ENCODE peak calls at places on chromosomes 7 and 10, in eight cellular contexts. One of them, this sample, is unnamed.

GRCh38 chr10:101934911-101935310 is 91.3 kb upstream of the KCNIP2 start:
- DNase-seq in stimulated activated CD8-positive, alpha-beta memory T cell treated with anti-CD3 and anti-CD28 coated beads, Interleukin-7, amount 100 ng/mL, for 4 hours: no peak
- DNase-seq in KBM-7: no peak
- DNase-seq in Kasumi-1: no peak
- DNase-seq in NCI-H1417: no peak
- DNase-seq in sigmoid colon: no peak
- DNase-seq in HCEC 1CT: no peak
- DNase-seq in cardiac fibroblast: no peak
- DNase-seq in this sample: no peak

GRCh38 chr10:102627446-102628293 is 16.6 kb upstream of the TRIM8 start:
- DNase-seq in stimulated activated CD8-positive, alpha-beta memory T cell treated with anti-CD3 and anti-CD28 coated beads, Interleukin-7, amount 100 ng/mL, for 4 hours: no peak
- DNase-seq in KBM-7: no peak
- DNase-seq in Kasumi-1: no peak
- DNase-seq in NCI-H1417: no peak
- DNase-seq in sigmoid colon: peak
- DNase-seq in HCEC 1CT: peak
- DNase-seq in cardiac fibroblast: peak
- DNase-seq in this sample: peak

GRCh38 chr7:149626972-149627371 is 129.4 kb upstream of the ZNF746 start:
- DNase-seq in stimulated activated CD8-positive, alpha-beta memory T cell treated with anti-CD3 and anti-CD28 coated beads, Interleukin-7, amount 100 ng/mL, for 4 hours: no peak
- DNase-seq in KBM-7: no peak
- DNase-seq in Kasumi-1: no peak
- DNase-seq in NCI-H1417: no peak
- DNase-seq in sigmoid colon: no peak
- DNase-seq in HCEC 1CT: no peak
- DNase-seq in cardiac fibroblast: no peak
- DNase-seq in this sample: no peak

GRCh38 chr10:48449501-48450232 is 143.2 kb downstream of the MAPK8 start:
- DNase-seq in stimulated activated CD8-positive, alpha-beta memory T cell treated with anti-CD3 and anti-CD28 coated beads, Interleukin-7, amount 100 ng/mL, for 4 hours: no peak
- DNase-seq in KBM-7: no peak
- DNase-seq in Kasumi-1: no peak
- DNase-seq in NCI-H1417: no peak
- DNase-seq in sigmoid colon: peak
- DNase-seq in HCEC 1CT: no peak
- DNase-seq in cardiac fibroblast: no peak
- DNase-seq in this sample: no peak

GRCh38 chr7:134625571-134625970 is 21.1 kb upstream of the BPGM start:
- DNase-seq in stimulated activated CD8-positive, alpha-beta memory T cell treated with anti-CD3 and anti-CD28 coated beads, Interleukin-7, amount 100 ng/mL, for 4 hours: no peak
- DNase-seq in KBM-7: no peak
- DNase-seq in Kasumi-1: no peak
- DNase-seq in NCI-H1417: no peak
- DNase-seq in sigmoid colon: no peak
- DNase-seq in HCEC 1CT: peak
- DNase-seq in cardiac fibroblast: peak
- DNase-seq in this sample: no peak

GRCh38 chr10:73584737-73585136 is 6.4 kb downstream of the USP54 start:
- DNase-seq in stimulated activated CD8-positive, alpha-beta memory T cell treated with anti-CD3 and anti-CD28 coated beads, Interleukin-7, amount 100 ng/mL, for 4 hours: no peak
- DNase-seq in KBM-7: no peak
- DNase-seq in Kasumi-1: no peak
- DNase-seq in NCI-H1417: no peak
- DNase-seq in sigmoid colon: no peak
- DNase-seq in HCEC 1CT: peak
- DNase-seq in cardiac fibroblast: no peak
- DNase-seq in this sample: peak

GRCh38 chr10:77801474-77802238 is 124.9 kb downstream of the DLG5 start:
- DNase-seq in stimulated activated CD8-positive, alpha-beta memory T cell treated with anti-CD3 and anti-CD28 coated beads, Interleukin-7, amount 100 ng/mL, for 4 hours: peak
- DNase-seq in KBM-7: no peak
- DNase-seq in Kasumi-1: no peak
- DNase-seq in NCI-H1417: no peak
- DNase-seq in sigmoid colon: no peak
- DNase-seq in HCEC 1CT: peak
- DNase-seq in cardiac fibroblast: peak
- DNase-seq in this sample: peak

GRCh38 chr10:60524541-60524940 is 134.9 kb upstream of the ANK3 start:
- DNase-seq in stimulated activated CD8-positive, alpha-beta memory T cell treated with anti-CD3 and anti-CD28 coated beads, Interleukin-7, amount 100 ng/mL, for 4 hours: no peak
- DNase-seq in KBM-7: no peak
- DNase-seq in Kasumi-1: no peak
- DNase-seq in NCI-H1417: no peak
- DNase-seq in sigmoid colon: no peak
- DNase-seq in HCEC 1CT: peak
- DNase-seq in cardiac fibroblast: peak
- DNase-seq in this sample: peak

GRCh38 chr7:148058092-148058491 is 532.5 kb upstream of the C7orf33 start:
- DNase-seq in stimulated activated CD8-positive, alpha-beta memory T cell treated with anti-CD3 and anti-CD28 coated beads, Interleukin-7, amount 100 ng/mL, for 4 hours: no peak
- DNase-seq in KBM-7: no peak
- DNase-seq in Kasumi-1: no peak
- DNase-seq in NCI-H1417: peak
- DNase-seq in sigmoid colon: no peak
- DNase-seq in HCEC 1CT: no peak
- DNase-seq in cardiac fibroblast: no peak
- DNase-seq in this sample: no peak

GRCh38 chr10:99233000-99233679 is 2.5 kb downstream of the HPSE2 start:
- DNase-seq in stimulated activated CD8-positive, alpha-beta memory T cell treated with anti-CD3 and anti-CD28 coated beads, Interleukin-7, amount 100 ng/mL, for 4 hours: no peak
- DNase-seq in KBM-7: no peak
- DNase-seq in Kasumi-1: no peak
- DNase-seq in NCI-H1417: no peak
- DNase-seq in sigmoid colon: no peak
- DNase-seq in HCEC 1CT: no peak
- DNase-seq in cardiac fibroblast: no peak
- DNase-seq in this sample: no peak

GRCh38 chr7:155884225-155885161 is 72.2 kb upstream of the SHH start:
- DNase-seq in stimulated activated CD8-positive, alpha-beta memory T cell treated with anti-CD3 and anti-CD28 coated beads, Interleukin-7, amount 100 ng/mL, for 4 hours: no peak
- DNase-seq in KBM-7: no peak
- DNase-seq in Kasumi-1: no peak
- DNase-seq in NCI-H1417: no peak
- DNase-seq in sigmoid colon: peak
- DNase-seq in HCEC 1CT: no peak
- DNase-seq in cardiac fibroblast: no peak
- DNase-seq in this sample: no peak

GRCh38 chr10:125060851-125061556 is 99.4 kb downstream of the CTBP2 start:
- DNase-seq in stimulated activated CD8-positive, alpha-beta memory T cell treated with anti-CD3 and anti-CD28 coated beads, Interleukin-7, amount 100 ng/mL, for 4 hours: no peak
- DNase-seq in KBM-7: peak
- DNase-seq in Kasumi-1: peak
- DNase-seq in NCI-H1417: peak
- DNase-seq in sigmoid colon: peak
- DNase-seq in HCEC 1CT: peak
- DNase-seq in cardiac fibroblast: peak
- DNase-seq in this sample: peak

GRCh38 chr10:122286872-122287271 is 15.8 kb downstream of the BTBD16 start:
- DNase-seq in stimulated activated CD8-positive, alpha-beta memory T cell treated with anti-CD3 and anti-CD28 coated beads, Interleukin-7, amount 100 ng/mL, for 4 hours: no peak
- DNase-seq in KBM-7: no peak
- DNase-seq in Kasumi-1: no peak
- DNase-seq in NCI-H1417: peak
- DNase-seq in sigmoid colon: peak
- DNase-seq in HCEC 1CT: peak
- DNase-seq in cardiac fibroblast: peak
- DNase-seq in this sample: peak

GRCh38 chr10:97553575-97554100 is 18.9 kb upstream of the ANKRD2 start:
- DNase-seq in stimulated activated CD8-positive, alpha-beta memory T cell treated with anti-CD3 and anti-CD28 coated beads, Interleukin-7, amount 100 ng/mL, for 4 hours: peak
- DNase-seq in KBM-7: peak
- DNase-seq in Kasumi-1: peak
- DNase-seq in NCI-H1417: peak
- DNase-seq in sigmoid colon: peak
- DNase-seq in HCEC 1CT: peak
- DNase-seq in cardiac fibroblast: peak
- DNase-seq in this sample: peak

GRCh38 chr10:102281103-102281502 is 35.8 kb downstream of the GBF1 start:
- DNase-seq in stimulated activated CD8-positive, alpha-beta memory T cell treated with anti-CD3 and anti-CD28 coated beads, Interleukin-7, amount 100 ng/mL, for 4 hours: no peak
- DNase-seq in KBM-7: peak
- DNase-seq in Kasumi-1: peak
- DNase-seq in NCI-H1417: peak
- DNase-seq in sigmoid colon: no peak
- DNase-seq in HCEC 1CT: peak
- DNase-seq in cardiac fibroblast: no peak
- DNase-seq in this sample: no peak

GRCh38 chr7:95686109-95686508 is 86.2 kb upstream of the DYNC1I1 start:
- DNase-seq in stimulated activated CD8-positive, alpha-beta memory T cell treated with anti-CD3 and anti-CD28 coated beads, Interleukin-7, amount 100 ng/mL, for 4 hours: no peak
- DNase-seq in KBM-7: peak
- DNase-seq in Kasumi-1: peak
- DNase-seq in NCI-H1417: peak
- DNase-seq in sigmoid colon: peak
- DNase-seq in HCEC 1CT: peak
- DNase-seq in cardiac fibroblast: peak
- DNase-seq in this sample: peak

GRCh38 chr7:49479421-49479820 is 294.0 kb upstream of the VWC2 start:
- DNase-seq in stimulated activated CD8-positive, alpha-beta memory T cell treated with anti-CD3 and anti-CD28 coated beads, Interleukin-7, amount 100 ng/mL, for 4 hours: no peak
- DNase-seq in KBM-7: no peak
- DNase-seq in Kasumi-1: no peak
- DNase-seq in NCI-H1417: no peak
- DNase-seq in sigmoid colon: no peak
- DNase-seq in HCEC 1CT: no peak
- DNase-seq in cardiac fibroblast: no peak
- DNase-seq in this sample: no peak

GRCh38 chr7:46131916-46132795 is 211.1 kb upstream of the IGFBP3 start:
- DNase-seq in stimulated activated CD8-positive, alpha-beta memory T cell treated with anti-CD3 and anti-CD28 coated beads, Interleukin-7, amount 100 ng/mL, for 4 hours: no peak
- DNase-seq in KBM-7: no peak
- DNase-seq in Kasumi-1: no peak
- DNase-seq in NCI-H1417: no peak
- DNase-seq in sigmoid colon: no peak
- DNase-seq in HCEC 1CT: no peak
- DNase-seq in cardiac fibroblast: no peak
- DNase-seq in this sample: no peak

GRCh38 chr10:45179716-45180115 is 135.7 kb downstream of the OR13A1 start:
- DNase-seq in stimulated activated CD8-positive, alpha-beta memory T cell treated with anti-CD3 and anti-CD28 coated beads, Interleukin-7, amount 100 ng/mL, for 4 hours: no peak
- DNase-seq in KBM-7: no peak
- DNase-seq in Kasumi-1: no peak
- DNase-seq in NCI-H1417: no peak
- DNase-seq in sigmoid colon: peak
- DNase-seq in HCEC 1CT: no peak
- DNase-seq in cardiac fibroblast: peak
- DNase-seq in this sample: no peak

GRCh38 chr7:50660040-50660829 is 95.0 kb upstream of the DDC start:
- DNase-seq in stimulated activated CD8-positive, alpha-beta memory T cell treated with anti-CD3 and anti-CD28 coated beads, Interleukin-7, amount 100 ng/mL, for 4 hours: peak
- DNase-seq in KBM-7: no peak
- DNase-seq in Kasumi-1: no peak
- DNase-seq in NCI-H1417: no peak
- DNase-seq in sigmoid colon: no peak
- DNase-seq in HCEC 1CT: no peak
- DNase-seq in cardiac fibroblast: no peak
- DNase-seq in this sample: peak

GRCh38 chr10:48199580-48200377 is 74.7 kb downstream of the FRMPD2 start:
- DNase-seq in stimulated activated CD8-positive, alpha-beta memory T cell treated with anti-CD3 and anti-CD28 coated beads, Interleukin-7, amount 100 ng/mL, for 4 hours: no peak
- DNase-seq in KBM-7: peak
- DNase-seq in Kasumi-1: peak
- DNase-seq in NCI-H1417: no peak
- DNase-seq in sigmoid colon: no peak
- DNase-seq in HCEC 1CT: peak
- DNase-seq in cardiac fibroblast: peak
- DNase-seq in this sample: peak

GRCh38 chr7:81725003-81725402 is 44.8 kb downstream of the HGF start:
- DNase-seq in stimulated activated CD8-positive, alpha-beta memory T cell treated with anti-CD3 and anti-CD28 coated beads, Interleukin-7, amount 100 ng/mL, for 4 hours: no peak
- DNase-seq in KBM-7: no peak
- DNase-seq in Kasumi-1: no peak
- DNase-seq in NCI-H1417: no peak
- DNase-seq in sigmoid colon: no peak
- DNase-seq in HCEC 1CT: peak
- DNase-seq in cardiac fibroblast: peak
- DNase-seq in this sample: no peak

GRCh38 chr7:142799483-142799882 is 28.7 kb downstream of the PRSS2 start:
- DNase-seq in stimulated activated CD8-positive, alpha-beta memory T cell treated with anti-CD3 and anti-CD28 coated beads, Interleukin-7, amount 100 ng/mL, for 4 hours: no peak
- DNase-seq in KBM-7: no peak
- DNase-seq in Kasumi-1: no peak
- DNase-seq in NCI-H1417: no peak
- DNase-seq in sigmoid colon: no peak
- DNase-seq in HCEC 1CT: no peak
- DNase-seq in cardiac fibroblast: no peak
- DNase-seq in this sample: no peak

GRCh38 chr7:143459359-143459758 is 16.1 kb downstream of the TAS2R60 start:
- DNase-seq in stimulated activated CD8-positive, alpha-beta memory T cell treated with anti-CD3 and anti-CD28 coated beads, Interleukin-7, amount 100 ng/mL, for 4 hours: no peak
- DNase-seq in KBM-7: no peak
- DNase-seq in Kasumi-1: no peak
- DNase-seq in NCI-H1417: no peak
- DNase-seq in sigmoid colon: no peak
- DNase-seq in HCEC 1CT: no peak
- DNase-seq in cardiac fibroblast: no peak
- DNase-seq in this sample: no peak

GRCh38 chr7:123075838-123076462 is 80.5 kb upstream of the TAS2R16 start:
- DNase-seq in stimulated activated CD8-positive, alpha-beta memory T cell treated with anti-CD3 and anti-CD28 coated beads, Interleukin-7, amount 100 ng/mL, for 4 hours: no peak
- DNase-seq in KBM-7: no peak
- DNase-seq in Kasumi-1: no peak
- DNase-seq in NCI-H1417: no peak
- DNase-seq in sigmoid colon: no peak
- DNase-seq in HCEC 1CT: no peak
- DNase-seq in cardiac fibroblast: no peak
- DNase-seq in this sample: no peak

GRCh38 chr7:116240021-116240659 is 29.8 kb downstream of the TES start:
- DNase-seq in stimulated activated CD8-positive, alpha-beta memory T cell treated with anti-CD3 and anti-CD28 coated beads, Interleukin-7, amount 100 ng/mL, for 4 hours: no peak
- DNase-seq in KBM-7: no peak
- DNase-seq in Kasumi-1: no peak
- DNase-seq in NCI-H1417: peak
- DNase-seq in sigmoid colon: no peak
- DNase-seq in HCEC 1CT: no peak
- DNase-seq in cardiac fibroblast: no peak
- DNase-seq in this sample: no peak